ENCODE peak calls at places on chromosomes 11 and 22, in five cellular contexts. U, H, B, X and A are unnamed samples.

GRCh38 chr22:41780714-41781507 is 19.6 kb upstream of the CCDC134 start:
- DNase-seq in U (peak; percentile 88), H (peak; percentile 8), B (peak; percentile 51), X (no peak), A (peak; percentile 33)

GRCh38 chr11:132202621-132203020 is 832.2 kb downstream of the NTM start:
- DNase-seq in U (no peak), H (peak; percentile 18), B (peak; percentile 35), X (no peak), A (no peak)

GRCh38 chr11:76796511-76797203 is 13.5 kb downstream of the TSKU start:
- DNase-seq in U (no peak), H (no peak), B (no peak), X (no peak), A (no peak)

GRCh38 chr11:40280161-40281054 is 1179.0 kb downstream of the LRRC4C start:
- DNase-seq in U (no peak), H (peak; percentile 29), B (no peak), X (no peak), A (no peak)

GRCh38 chr11:2178906-2179494 is 7.4 kb upstream of the TH start:
- DNase-seq in U (no peak), H (peak; percentile 92), B (peak; percentile 88), X (no peak), A (peak; percentile 93)

GRCh38 chr11:73271936-73272679 is at the start of gene P2RY6:
- DNase-seq in U (no peak), H (peak; percentile 95), B (peak; percentile 84), X (no peak), A (peak; percentile 88)

GRCh38 chr11:77658213-77659013 is 20.8 kb upstream of the CLNS1A start:
- DNase-seq in U (no peak), H (no peak), B (no peak), X (no peak), A (no peak)

GRCh38 chr11:47087801-47088200 is 88.9 kb downstream of the ARFGAP2 start:
- DNase-seq in U (no peak), H (no peak), B (no peak), X (no peak), A (no peak)

GRCh38 chr11:108793611-108794010 is 128.7 kb downstream of the DDX10 start:
- DNase-seq in U (no peak), H (no peak), B (no peak), X (no peak), A (no peak)

GRCh38 chr11:120055646-120056045 is 82.3 kb downstream of the TRIM29 start:
- DNase-seq in U (no peak), H (no peak), B (no peak), X (no peak), A (peak; percentile 92)

GRCh38 chr11:76131142-76131541 is 75.2 kb downstream of the WNT11 start:
- DNase-seq in U (no peak), H (no peak), B (no peak), X (no peak), A (no peak)

GRCh38 chr11:131423715-131424114 is 53.3 kb downstream of the NTM start:
- DNase-seq in U (no peak), H (peak; percentile 17), B (peak; percentile 13), X (no peak), A (peak; percentile 94)

GRCh38 chr11:133893381-133893780 is 48.1 kb upstream of the SPATA19 start:
- DNase-seq in U (no peak), H (no peak), B (no peak), X (no peak), A (no peak)

GRCh38 chr11:44969853-44970252 is 19.2 kb upstream of the TP53I11 start:
- DNase-seq in U (no peak), H (no peak), B (no peak), X (no peak), A (no peak)

GRCh38 chr11:33912405-33913361 is 20.8 kb upstream of the LMO2 start:
- DNase-seq in U (no peak), H (peak; percentile 83), B (peak; percentile 77), X (no peak), A (peak; percentile 91)

GRCh38 chr11:36278531-36279245 is 10.5 kb downstream of the COMMD9 start:
- DNase-seq in U (no peak), H (peak; percentile 18), B (no peak), X (no peak), A (peak; percentile 6)

GRCh38 chr22:43007519-43008102 is 7.3 kb downstream of the PACSIN2 start:
- DNase-seq in U (no peak), H (peak; percentile 61), B (peak; percentile 77), X (no peak), A (peak; percentile 30)

GRCh38 chr11:1873048-1873812 is 18.5 kb downstream of the PRR33 start:
- DNase-seq in U (no peak), H (peak; percentile 58), B (no peak), X (no peak), A (peak; percentile 79)

GRCh38 chr11:34339149-34340064 is 18.4 kb downstream of the ABTB2 start:
- DNase-seq in U (no peak), H (peak; percentile 53), B (no peak), X (no peak), A (no peak)

GRCh38 chr11:69051381-69052342 is 2.9 kb downstream of the TPCN2 start:
- DNase-seq in U (no peak), H (no peak), B (no peak), X (no peak), A (no peak)